ENCODE peak calls at places on chromosomes 12 and 14, in eight cellular contexts. S is CD8-positive, alpha-beta memory T cell; P is amniotic stem cell; L is SK-MEL-5; U is Panc1; Q is GF-D8; K is brain microvascular endothelial cell; J is psoas muscle. G is an unnamed sample.

GRCh38 chr14:95545769-95546168 is 10.9 kb downstream of the GLRX5 start:
- DNase-seq in S (no peak), P (peak), L (peak), U (peak), Q (no peak), K (peak), J (no peak), G (no peak)

GRCh38 chr14:77991128-77991772 is 178.9 kb upstream of the NRXN3 start:
- DNase-seq in S (no peak), P (no peak), L (peak), U (no peak), Q (peak), K (no peak), J (no peak), G (peak)

GRCh38 chr12:21566223-21566906 is 38.3 kb downstream of the GYS2 start:
- DNase-seq in S (no peak), P (no peak), L (no peak), U (no peak), Q (no peak), K (no peak), J (no peak), G (no peak)

GRCh38 chr14:72880164-72880563 is 13.7 kb downstream of the DPF3 start:
- DNase-seq in S (no peak), P (no peak), L (no peak), U (no peak), Q (no peak), K (no peak), J (no peak), G (no peak)

GRCh38 chr12:40946612-40947194 is 241.4 kb upstream of the PDZRN4 start:
- DNase-seq in S (no peak), P (no peak), L (peak), U (no peak), Q (peak), K (no peak), J (no peak), G (peak)

GRCh38 chr12:111569363-111570089 is 29.6 kb downstream of the ATXN2 start:
- DNase-seq in S (no peak), P (no peak), L (no peak), U (no peak), Q (no peak), K (no peak), J (no peak), G (no peak)

GRCh38 chr14:68444449-68445168 is 348.3 kb downstream of the ZFP36L1 start:
- DNase-seq in S (no peak), P (no peak), L (peak), U (no peak), Q (no peak), K (no peak), J (no peak), G (peak)

GRCh38 chr12:77133566-77133965 is 68.2 kb upstream of the E2F7 start:
- DNase-seq in S (no peak), P (no peak), L (peak), U (no peak), Q (no peak), K (peak), J (no peak), G (peak)

GRCh38 chr14:35879654-35880249 is 53.6 kb downstream of the BRMS1L start:
- DNase-seq in S (no peak), P (no peak), L (peak), U (no peak), Q (no peak), K (peak), J (no peak), G (peak)

G was measured in Jurkat, Clone E6-1.